ENCODE peak calls at places on chromosomes 3 and 15, in four cellular contexts. I is breast epithelium, G is endothelial cell of umbilical vein, C is sigmoid colon. H is an unnamed sample.

GRCh38 chr3:182183716-182184430 is 472.1 kb downstream of the SOX2 start:
- DNase-seq in G (no peak), I (no peak), C (no peak), H (no peak)

GRCh38 chr3:188389711-188390346 is 235.9 kb downstream of the LPP start:
- DNase-seq in G (peak; percentile 50), I (peak; percentile 64), C (peak; percentile 73), H (no peak)

GRCh38 chr3:188126271-188126670 is 27.7 kb upstream of the LPP start:
- DNase-seq in I (no peak), G (no peak), C (no peak), H (no peak)

GRCh38 chr3:13461169-13462124 is 18.7 kb upstream of the HDAC11 start:
- DNase-seq in G (peak; percentile 61), I (no peak), C (no peak), H (no peak)

GRCh38 chr3:126351086-126351770 is 6.0 kb downstream of the KLF15 start:
- DNase-seq in G (no peak), C (peak; percentile 63), I (no peak), H (no peak)

GRCh38 chr3:73625124-73625665 is 454 bp upstream of the PDZRN3 start:
- DNase-seq in I (peak; percentile 30), C (no peak), G (peak; percentile 2), H (no peak)

GRCh38 chr3:152466784-152467183 is 198.1 kb downstream of the MBNL1 start:
- DNase-seq in C (no peak), I (no peak), G (peak; percentile 49), H (no peak)

GRCh38 chr3:122258757-122259371 is 66.2 kb upstream of the CSTA start:
- DNase-seq in I (peak; percentile 22), G (peak; percentile 54), C (no peak), H (peak; percentile 32)

GRCh38 chr3:190031887-190032752 is 88.6 kb downstream of the P3H2 start:
- DNase-seq in I (no peak), C (no peak), G (no peak), H (no peak)

GRCh38 chr15:68618339-68619302 is 39.8 kb downstream of the CORO2B start:
- DNase-seq in I (no peak), G (peak; percentile 77), C (no peak), H (no peak)

GRCh38 chr3:10950476-10951294 is 41.9 kb upstream of the SLC6A1 start:
- DNase-seq in C (no peak), G (peak; percentile 21), I (no peak), H (no peak)

GRCh38 chr15:55683366-55683765 is 59.6 kb downstream of the PRTG start:
- DNase-seq in I (no peak), C (no peak), G (no peak), H (no peak)

GRCh38 chr15:79434361-79434760 is 2.2 kb downstream of the MINAR1 start:
- DNase-seq in C (no peak), G (no peak), I (no peak), H (no peak)

GRCh38 chr3:79041621-79042020 is 726.2 kb downstream of the ROBO1 start:
- DNase-seq in I (no peak), C (no peak), G (no peak), H (no peak)

GRCh38 chr15:58477228-58477627 is 45.4 kb downstream of the LIPC start:
- DNase-seq in C (no peak), G (peak; percentile 35), I (no peak), H (no peak)

GRCh38 chr3:148999806-149000205 is 8.5 kb downstream of the GYG1 start:
- DNase-seq in I (no peak), G (no peak), C (no peak), H (no peak)

GRCh38 chr3:120637836-120638559 is 41.9 kb downstream of the NDUFB4 start:
- DNase-seq in I (no peak), G (no peak), C (no peak), H (no peak)

GRCh38 chr15:89406218-89406716 is 71.6 kb upstream of the POLG start:
- DNase-seq in I (no peak), C (no peak), G (no peak), H (no peak)

GRCh38 chr3:67291287-67292252 is 293.5 kb downstream of the KBTBD8 start:
- DNase-seq in C (no peak), I (no peak), G (no peak), H (no peak)

GRCh38 chr3:154349223-154349622 is 24.9 kb upstream of the DHX36 start:
- DNase-seq in C (no peak), G (no peak), I (no peak), H (no peak)

GRCh38 chr3:128634075-128634611 is 16.5 kb downstream of the RPN1 start:
- DNase-seq in C (no peak), I (no peak), G (no peak), H (no peak)

GRCh38 chr3:62318752-62319569 is 54.4 kb downstream of the FEZF2 start:
- DNase-seq in G (peak; percentile 81), I (peak; percentile 80), C (peak; percentile 85), H (peak; percentile 46)
- TF ChIP-seq POLR2AphosphoS5 in G (peak; percentile 52), I (peak; percentile 60), C (no peak), H (peak; percentile 68)

GRCh38 chr3:196689941-196690660 is 21.9 kb downstream of the CEP19 start:
- DNase-seq in G (no peak), C (no peak), I (no peak), H (no peak)

GRCh38 chr3:196684548-196685407 is 27.3 kb downstream of the CEP19 start:
- DNase-seq in I (peak; percentile 33), G (peak; percentile 61), C (peak; percentile 75), H (peak; percentile 52)

GRCh38 chr3:196686436-196686835 is 25.6 kb downstream of the CEP19 start:
- DNase-seq in C (no peak), I (no peak), G (no peak), H (no peak)

GRCh38 chr3:196694202-196694638 is 17.8 kb downstream of the CEP19 start:
- DNase-seq in I (no peak), G (no peak), C (no peak), H (no peak)

GRCh38 chr3:196688349-196688748 is 23.7 kb downstream of the CEP19 start:
- DNase-seq in G (peak; percentile 59), C (peak; percentile 69), I (no peak), H (no peak)
- TF ChIP-seq POLR2AphosphoS5 in G (peak; percentile 24), C (no peak), I (no peak), H (no peak)

GRCh38 chr15:48331796-48332641 is 790 bp downstream of the DUT start:
- DNase-seq in G (no peak), C (peak; percentile 90), I (peak; percentile 30), H (no peak)
- TF ChIP-seq POLR2AphosphoS5 in G (no peak), C (no peak), I (no peak), H (peak; percentile 63)

DNA sequence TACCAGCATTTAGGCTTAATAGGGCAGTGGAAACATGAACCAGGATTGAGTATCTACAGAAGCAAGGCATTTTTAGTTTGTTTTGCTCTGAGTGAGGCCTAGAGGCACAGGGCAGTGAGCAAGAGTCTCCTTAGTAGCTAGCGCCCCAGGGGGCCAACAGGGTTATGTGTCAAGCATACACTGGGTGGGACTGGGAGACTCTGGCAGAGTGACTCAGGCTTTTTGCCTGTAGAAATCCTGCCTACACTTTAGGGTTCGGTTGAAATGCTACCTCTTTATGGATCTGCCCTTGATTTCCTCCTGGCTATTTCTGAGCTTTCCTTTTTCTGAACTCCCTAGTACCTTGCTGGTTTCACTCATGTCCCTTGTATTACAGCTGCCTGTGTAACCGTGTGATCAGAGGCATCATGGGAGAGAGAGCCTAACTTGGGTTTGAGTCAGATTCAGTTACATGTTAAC is 72.2 kb downstream of the TOP2B start:
- DNase-seq in I (no peak), C (peak; percentile 67), G (peak; percentile 47), H (no peak)
- TF ChIP-seq POLR2AphosphoS5 in I (no peak), C (no peak), G (no peak), H (no peak)

DNA sequence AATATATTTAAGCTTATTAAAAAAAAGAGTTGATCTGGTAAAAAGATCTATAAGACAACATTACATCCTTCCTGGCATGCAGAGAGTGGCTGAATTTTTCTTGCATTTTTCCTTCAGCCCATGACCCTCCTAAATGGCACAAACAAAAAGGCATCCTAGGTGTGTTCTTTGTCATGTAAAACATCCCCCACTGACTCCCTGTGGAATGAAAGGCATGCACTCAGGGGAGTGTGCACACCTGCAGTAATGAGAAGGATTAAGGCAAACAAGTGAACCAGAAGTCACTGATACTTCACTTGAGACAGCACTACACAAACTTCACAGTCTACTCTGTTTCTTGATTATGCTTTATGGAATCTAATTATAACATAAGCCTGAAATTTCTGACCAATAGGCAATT is 195.0 kb downstream of the RBMS3 start:
- DNase-seq in C (no peak), I (no peak), G (no peak), H (no peak)
- TF ChIP-seq POLR2AphosphoS5 in C (no peak), I (no peak), G (no peak), H (no peak)

GRCh38 chr3:195860456-195860855 is 47.9 kb downstream of the TNK2 start:
- DNase-seq in C (no peak), I (no peak), G (no peak), H (no peak)

GRCh38 chr3:195865752-195866151 is 42.6 kb downstream of the TNK2 start:
- DNase-seq in C (no peak), G (no peak), I (no peak), H (no peak)

GRCh38 chr3:195859846-195860411 is 48.2 kb upstream of the MUC4 start:
- DNase-seq in I (no peak), G (no peak), C (no peak), H (no peak)

GRCh38 chr3:195866686-195867511 is 41.5 kb downstream of the TNK2 start:
- DNase-seq in C (no peak), G (no peak), I (no peak), H (no peak)

DNA sequence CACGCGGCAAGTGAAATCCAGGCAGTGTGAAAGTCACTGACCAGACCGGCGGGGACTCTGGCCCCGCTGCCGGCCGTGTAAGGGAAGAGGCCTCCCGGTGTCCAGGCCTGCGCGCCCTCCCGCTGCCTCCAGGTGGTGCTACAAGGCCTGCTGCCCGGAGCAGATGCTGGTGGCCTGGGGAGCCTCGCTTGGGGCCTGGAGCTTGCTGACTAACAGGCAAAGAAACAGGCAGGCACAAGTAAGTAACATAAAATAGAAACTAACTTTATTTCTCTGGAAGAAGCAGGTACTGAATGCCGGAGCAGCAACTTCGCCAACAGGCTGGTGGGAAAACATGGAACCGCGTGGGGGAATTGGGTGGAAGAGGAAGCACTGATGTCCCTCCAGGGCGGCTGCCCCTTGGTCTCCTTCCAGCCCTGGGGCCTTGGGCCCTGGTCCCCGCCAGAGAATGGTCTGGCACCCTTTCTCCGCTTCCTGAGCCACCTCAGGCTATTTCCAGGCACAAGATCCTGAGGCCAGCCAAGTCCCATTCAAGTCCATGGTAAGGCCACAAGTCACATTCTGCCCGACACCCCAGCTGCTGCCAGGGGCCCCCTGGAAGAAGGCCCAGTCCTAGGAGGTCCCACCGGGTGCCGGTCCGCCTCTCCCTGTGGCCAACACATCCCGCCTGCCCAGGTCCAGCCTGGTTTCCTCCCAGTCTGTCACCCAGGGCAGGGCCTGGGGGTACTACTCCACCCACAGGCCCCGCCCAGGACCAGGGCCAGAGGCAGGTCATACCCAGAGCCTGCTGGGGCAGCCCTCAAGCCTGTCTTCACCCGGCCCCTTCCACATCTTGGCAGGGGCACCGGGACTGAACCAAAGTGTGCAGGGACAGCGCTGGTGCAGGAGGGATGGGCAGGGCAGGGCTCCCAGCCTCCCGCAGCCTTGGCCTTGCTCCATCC is 45.0 kb downstream of the TNK2 start:
- DNase-seq in C (peak; percentile 96), I (peak; percentile 83), G (peak; percentile 81), H (peak; percentile 38)
- TF ChIP-seq POLR2AphosphoS5 in C (no peak), I (peak; percentile 26), G (no peak), H (no peak)

H was measured in Panc1.